ENCODE peak calls at places on chromosome 12, in six cellular contexts. S, Q, F, C, Z and N are unnamed samples.

GRCh38 chr12:57372233-57372632 is 58.6 kb downstream of the R3HDM2 start:
- DNase-seq in C (no peak), Q (no peak), F (no peak), S (no peak), Z (peak; percentile 6), N (no peak)

GRCh38 chr12:18570543-18570942 is 167.3 kb downstream of the PLCZ1 start:
- DNase-seq in Z (no peak), F (no peak), C (no peak), Q (no peak), S (no peak), N (no peak)

GRCh38 chr12:6265038-6265405 is 45.5 kb upstream of the PLEKHG6 start:
- DNase-seq in C (no peak), Q (no peak), S (no peak), F (no peak), Z (no peak), N (no peak)

GRCh38 chr12:121524196-121524930 is 56.5 kb downstream of the KDM2B start:
- DNase-seq in Z (no peak), C (no peak), S (no peak), F (no peak), Q (no peak), N (no peak)

GRCh38 chr12:62006076-62006732 is 254.0 kb upstream of the USP15 start:
- DNase-seq in C (no peak), F (peak; percentile 45), Z (peak; percentile 30), Q (no peak), S (no peak), N (no peak)

GRCh38 chr12:27821259-27821973 is 41.4 kb upstream of the MANSC4 start:
- DNase-seq in C (peak; percentile 24), Z (peak; percentile 67), S (no peak), F (peak; percentile 90), Q (peak; percentile 50), N (peak; percentile 55)

GRCh38 chr12:22835431-22835830 is 210.5 kb downstream of the ETNK1 start:
- DNase-seq in S (no peak), C (no peak), Z (no peak), F (no peak), Q (no peak), N (no peak)

GRCh38 chr12:71193041-71193440 is 35.2 kb upstream of the TSPAN8 start:
- DNase-seq in C (no peak), Z (no peak), F (no peak), Q (no peak), S (no peak), N (no peak)

GRCh38 chr12:76883826-76884225 is 5.0 kb upstream of the CSRP2 start:
- DNase-seq in C (no peak), Z (peak; percentile 48), F (no peak), Q (no peak), S (no peak), N (no peak)

GRCh38 chr12:111775205-111776193 is 8.8 kb downstream of the ALDH2 start:
- DNase-seq in Q (peak; percentile 81), S (no peak), Z (peak; percentile 94), F (peak; percentile 44), C (no peak), N (peak; percentile 70)

GRCh38 chr12:97465012-97465345 is 2.4 kb downstream of the RMST start:
- DNase-seq in S (no peak), C (no peak), Q (no peak), Z (no peak), F (no peak), N (no peak)

GRCh38 chr12:6336859-6337744 is 4.8 kb downstream of the TNFRSF1A start:
- DNase-seq in F (no peak), Z (peak; percentile 46), Q (no peak), C (peak; percentile 36), S (peak; percentile 45), N (no peak)

GRCh38 chr12:26523708-26524150 is 309.3 kb downstream of the ITPR2 start:
- DNase-seq in Q (peak; percentile 88), F (no peak), C (no peak), Z (peak; percentile 99), S (no peak), N (no peak)

GRCh38 chr12:106296179-106296877 is 6.2 kb upstream of the TCP11L2 start:
- DNase-seq in Z (no peak), C (no peak), F (peak; percentile 25), Q (no peak), S (no peak), N (no peak)

GRCh38 chr12:117367006-117367638 is 5.7 kb upstream of the NOS1 start:
- DNase-seq in S (peak; percentile 5), Z (peak; percentile 84), Q (peak; percentile 84), F (peak; percentile 70), C (peak; percentile 18), N (no peak)

GRCh38 chr12:49232940-49233841 is 31.7 kb upstream of the TUBA1C start:
- DNase-seq in S (no peak), C (no peak), F (no peak), Z (peak; percentile 53), Q (peak; percentile 65), N (no peak)

GRCh38 chr12:132839558-132840235 is 11.0 kb upstream of the GOLGA3 start:
- DNase-seq in Z (no peak), Q (no peak), C (no peak), S (no peak), F (no peak), N (no peak)

GRCh38 chr12:102169922-102170698 is 27.5 kb downstream of the PMCH start:
- DNase-seq in C (no peak), F (peak; percentile 3), Z (peak; percentile 34), S (no peak), Q (no peak), N (peak; percentile 9)

GRCh38 chr12:19757317-19757877 is 318.1 kb downstream of the AEBP2 start:
- DNase-seq in C (no peak), F (no peak), Z (no peak), Q (no peak), S (no peak), N (no peak)

GRCh38 chr12:49972641-49973360 is at the start of gene AQP6:
- DNase-seq in Z (no peak), C (no peak), F (no peak), S (no peak), Q (no peak), N (no peak)

GRCh38 chr12:62848418-62848817 is 86.5 kb downstream of the PPM1H start:
- DNase-seq in C (no peak), S (no peak), F (peak; percentile 74), Q (no peak), Z (no peak), N (no peak)

GRCh38 chr12:93802698-93803097 is 125.5 kb downstream of the CRADD start:
- DNase-seq in F (no peak), Z (no peak), Q (no peak), C (no peak), S (no peak), N (no peak)

GRCh38 chr12:53995311-53996187 is 4.4 kb upstream of the HOXC9 start:
- DNase-seq in C (no peak), Z (no peak), Q (no peak), S (no peak), F (no peak), N (no peak)

GRCh38 chr12:52191841-52192791 is at the start of gene KRT80:
- DNase-seq in C (no peak), Q (peak; percentile 93), S (no peak), Z (peak; percentile 97), F (peak; percentile 97), N (no peak)

GRCh38 chr12:63869656-63870055 is 25.2 kb downstream of the SRGAP1 start:
- DNase-seq in C (no peak), S (no peak), Q (no peak), Z (no peak), F (no peak), N (no peak)

GRCh38 chr12:6080149-6081045 is 44.1 kb downstream of the VWF start:
- DNase-seq in Q (no peak), F (no peak), S (no peak), C (no peak), Z (no peak), N (no peak)

GRCh38 chr12:54017845-54018607 is 9.2 kb downstream of the HOXC8 start:
- DNase-seq in C (peak; percentile 35), F (peak; percentile 78), Z (peak; percentile 67), Q (peak; percentile 77), S (peak; percentile 51), N (peak; percentile 72)

GRCh38 chr12:47556219-47556618 is 149.6 kb downstream of the RPAP3 start:
- DNase-seq in Q (no peak), Z (no peak), S (no peak), C (no peak), F (no peak), N (no peak)

GRCh38 chr12:116495260-116495659 is 63.9 kb upstream of the MAP1LC3B2 start:
- DNase-seq in F (no peak), C (no peak), Q (no peak), S (no peak), Z (peak; percentile 17), N (no peak)

GRCh38 chr12:128133321-128134050 is 133.5 kb upstream of the TMEM132C start:
- DNase-seq in F (no peak), S (no peak), Q (no peak), Z (no peak), C (no peak), N (no peak)

GRCh38 chr12:11134300-11134699 is at the start of gene TAS2R30:
- DNase-seq in S (no peak), F (no peak), C (no peak), Q (no peak), Z (no peak), N (no peak)

GRCh38 chr12:45434094-45434493 is 218.2 kb downstream of the ANO6 start:
- DNase-seq in Z (no peak), Q (no peak), S (no peak), F (no peak), C (no peak), N (no peak)

GRCh38 chr12:19131020-19131431 is 1.5 kb downstream of the PLEKHA5 start:
- DNase-seq in Q (no peak), C (no peak), F (peak; percentile 14), S (no peak), Z (peak; percentile 38), N (no peak)